ENCODE peak calls at places on chromosome 14, in nine cellular contexts. N is GM23338, K is COR-L47, Q is C1 segment of cervical spinal cord, E is activated B cell treated with CpG ODN at 0.5 μM for 24 hours, P is globus pallidus, L is activated T-cell treated with anti-CD3 and anti-CD28 coated beads for 4 hours, D is adrenal gland, X is fibroblast of mammary gland. J is an unnamed sample.

GRCh38 chr14:54565236-54566151 is 1.4 kb upstream of the SAMD4A start:
- DNase-seq in N (peak; percentile 90), K (peak; percentile 56), Q (peak; percentile 83), E (peak; percentile 75), P (peak; percentile 90), L (peak; percentile 73), D (peak; percentile 96), X (peak; percentile 81), J (peak; percentile 91)

GRCh38 chr14:44107156-44107555 is 399.9 kb downstream of the FSCB start:
- DNase-seq in N (no peak), K (no peak), Q (no peak), E (no peak), P (no peak), L (no peak), D (no peak), X (no peak), J (no peak)

GRCh38 chr14:105470812-105471771 is 3.5 kb upstream of the CRIP2 start:
- DNase-seq in N (peak; percentile 72), K (peak; percentile 91), Q (no peak), E (no peak), P (no peak), L (no peak), D (no peak), X (no peak), J (no peak)

GRCh38 chr14:50452979-50453705 is 56.5 kb upstream of the CDKL1 start:
- DNase-seq in N (no peak), K (peak; percentile 12), Q (no peak), E (no peak), P (no peak), L (no peak), D (peak; percentile 21), X (peak; percentile 89), J (no peak)

GRCh38 chr14:43803076-43803689 is 703.9 kb downstream of the FSCB start:
- DNase-seq in N (no peak), K (no peak), Q (no peak), E (no peak), P (no peak), L (no peak), D (no peak), X (no peak), J (no peak)

GRCh38 chr14:35220920-35221319 is 71.3 kb upstream of the PSMA6 start:
- DNase-seq in N (no peak), K (no peak), Q (no peak), E (no peak), P (no peak), L (no peak), D (no peak), X (no peak), J (no peak)

GRCh38 chr14:78254911-78255431 is 84.8 kb downstream of the NRXN3 start:
- DNase-seq in N (no peak), K (peak; percentile 97), Q (no peak), E (no peak), P (no peak), L (no peak), D (no peak), X (peak; percentile 80), J (no peak)

GRCh38 chr14:101851716-101852395 is 90.3 kb downstream of the PPP2R5C start:
- DNase-seq in N (no peak), K (no peak), Q (no peak), E (no peak), P (no peak), L (no peak), D (no peak), X (no peak), J (no peak)

GRCh38 chr14:68094158-68094557 is 274.6 kb downstream of the RAD51B start:
- DNase-seq in N (no peak), K (no peak), Q (no peak), E (no peak), P (no peak), L (no peak), D (no peak), X (no peak), J (no peak)

GRCh38 chr14:70822706-70823185 is 13.4 kb upstream of the MAP3K9 start:
- DNase-seq in N (peak; percentile 96), K (peak; percentile 19), Q (no peak), E (no peak), P (no peak), L (no peak), D (peak; percentile 31), X (peak; percentile 32), J (no peak)

GRCh38 chr14:73463411-73463810 is 5.1 kb upstream of the NUMB start:
- DNase-seq in N (no peak), K (no peak), Q (peak; percentile 43), E (no peak), P (no peak), L (no peak), D (peak; percentile 38), X (peak; percentile 100), J (no peak)

GRCh38 chr14:59160492-59160891 is 28.0 kb upstream of the DAAM1 start:
- DNase-seq in N (no peak), K (no peak), Q (no peak), E (no peak), P (no peak), L (no peak), D (no peak), X (no peak), J (no peak)

GRCh38 chr14:102958461-102958860 is 36.0 kb downstream of the AMN start:
- DNase-seq in N (no peak), K (no peak), Q (no peak), E (no peak), P (no peak), L (no peak), D (no peak), X (no peak), J (no peak)

GRCh38 chr14:21923820-21924219 is 250.2 kb upstream of the OR4E1 start:
- DNase-seq in N (no peak), K (no peak), Q (no peak), E (no peak), P (no peak), L (no peak), D (no peak), X (no peak), J (no peak)

GRCh38 chr14:22296722-22297121 is 292.3 kb downstream of the DAD1 start:
- DNase-seq in N (peak; percentile 24), K (no peak), Q (no peak), E (no peak), P (no peak), L (no peak), D (no peak), X (peak; percentile 52), J (no peak)

GRCh38 chr14:100755649-100756048 is 29.0 kb downstream of the DLK1 start:
- DNase-seq in N (no peak), K (no peak), Q (no peak), E (no peak), P (no peak), L (no peak), D (no peak), X (peak; percentile 69), J (no peak)

J was measured in GM13977.